ENCODE peak calls at places on chromosomes 4 and X, in ten cellular contexts. Y is astrocyte of the spinal cord, W is endodermal cell, U is mesothelial cell of epicardium, Q is suprapubic skin, S is cardiac fibroblast, A is mammary epithelial cell, M is neural crest cell, E is body of pancreas, T is WERI-Rb-1. Z is an unnamed sample.

GRCh38 chr4:3313139-3313538 is 20.3 kb downstream of the RGS12 start:
- DNase-seq in M (no peak), W (peak), E (peak), Y (no peak), U (no peak), T (no peak), Q (peak), A (no peak), S (no peak), Z (no peak)

GRCh38 chr4:10102193-10102980 is 14.2 kb downstream of the WDR1 start:
- DNase-seq in T (peak), S (no peak), Q (peak), U (no peak), E (no peak), A (no peak), W (no peak), Y (no peak), M (no peak), Z (no peak)

GRCh38 chr4:143369556-143369955 is 32.9 kb downstream of the GAB1 start:
- DNase-seq in Y (no peak), A (no peak), E (no peak), T (no peak), S (no peak), Q (no peak), U (no peak), M (no peak), W (no peak), Z (no peak)

GRCh38 chr4:7967501-7968261 is 28.0 kb upstream of the AFAP1 start:
- DNase-seq in Y (peak), T (peak), U (no peak), W (no peak), E (no peak), Q (no peak), S (peak), M (no peak), A (no peak), Z (peak)

GRCh38 chr4:84401669-84402068 is 97.4 kb downstream of the NKX6-1 start:
- DNase-seq in Y (no peak), E (no peak), Q (no peak), A (no peak), T (no peak), U (no peak), S (no peak), M (no peak), W (no peak), Z (peak)

GRCh38 chrX:73562458-73562857 is 539 bp upstream of the CHIC1 start:
- DNase-seq in Q (no peak), Y (no peak), E (no peak), A (no peak), M (no peak), U (no peak), S (peak), T (no peak), W (no peak), Z (no peak)

GRCh38 chrX:107654778-107655761 is 26.8 kb downstream of the PRPS1 start:
- DNase-seq in S (peak), M (peak), T (peak), Y (peak), U (peak), E (peak), A (peak), Q (peak), W (peak), Z (peak)

GRCh38 chr4:175584172-175584571 is 227.9 kb downstream of the GPM6A start:
- DNase-seq in Q (no peak), S (no peak), U (no peak), Y (no peak), A (no peak), W (no peak), E (no peak), T (no peak), M (no peak), Z (no peak)

GRCh38 chrX:108735680-108736508 is 469 bp downstream of the IRS4 start:
- DNase-seq in E (no peak), A (peak), M (no peak), U (no peak), Q (no peak), Y (peak), W (no peak), T (no peak), S (peak), Z (no peak)

GRCh38 chrX:44843318-44843702 is 511 bp upstream of the DUSP21 start:
- DNase-seq in M (no peak), S (no peak), W (no peak), E (no peak), Y (no peak), Q (no peak), T (no peak), A (peak), U (no peak), Z (no peak)
- TF ChIP-seq CTCF in M (no peak), S (no peak), W (no peak), E (no peak), Y (no peak), Q (no peak), T (no peak), A (no peak), U (no peak), Z (no peak)

DNA sequence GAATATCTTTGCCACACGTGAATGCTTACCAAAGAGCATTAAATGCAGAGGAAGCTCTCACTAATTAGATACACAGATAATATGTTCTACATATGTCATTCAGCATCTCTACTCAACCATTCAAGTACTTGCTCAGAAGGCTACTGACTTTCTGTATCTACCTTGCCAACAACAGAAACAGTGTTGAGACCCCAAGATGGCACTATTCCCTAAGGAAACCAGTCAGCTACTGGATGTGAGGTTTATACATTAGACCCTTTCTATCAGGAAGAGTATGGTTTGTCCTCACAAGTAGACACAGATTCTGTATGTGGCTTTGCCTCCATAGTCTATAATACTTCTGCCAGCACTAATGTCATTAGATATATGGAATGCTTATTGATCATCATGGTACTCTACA is 443.9 kb upstream of the INTU start:
- DNase-seq in T (peak), Y (peak), M (no peak), U (no peak), Q (no peak), S (no peak), A (no peak), E (no peak), W (peak), Z (peak)
- TF ChIP-seq CTCF in T (peak), Y (peak), M (no peak), U (no peak), Q (no peak), S (no peak), A (no peak), E (no peak), W (peak), Z (peak)

GRCh38 chr4:109803924-109804571 is 2.2 kb upstream of the CFI start:
- DNase-seq in W (peak), A (peak), U (no peak), Q (no peak), S (peak), M (no peak), Y (peak), T (peak), E (peak), Z (peak)
- TF ChIP-seq CTCF in W (peak), A (peak), U (no peak), Q (peak), S (peak), M (peak), Y (peak), T (peak), E (peak), Z (peak)

GRCh38 chr4:55866973-55867574 is 13.6 kb downstream of the EXOC1 start:
- DNase-seq in Q (no peak), U (no peak), S (peak), E (no peak), W (no peak), Y (peak), T (peak), A (peak), M (no peak), Z (peak)
- TF ChIP-seq CTCF in Q (peak), U (peak), S (peak), E (peak), W (peak), Y (peak), T (peak), A (peak), M (peak), Z (peak)

GRCh38 chr4:181504846-181505374 is 738.3 kb upstream of the TENM3 start:
- DNase-seq in S (no peak), U (no peak), E (no peak), A (no peak), W (no peak), M (no peak), Y (no peak), Q (no peak), T (no peak), Z (no peak)

GRCh38 chr4:181509073-181509472 is 734.1 kb upstream of the TENM3 start:
- DNase-seq in M (no peak), U (no peak), Y (no peak), E (no peak), S (no peak), Q (no peak), W (no peak), T (no peak), A (no peak), Z (no peak)

GRCh38 chr4:181502611-181503010 is 740.6 kb upstream of the TENM3 start:
- DNase-seq in E (no peak), A (no peak), Q (no peak), W (peak), M (no peak), Y (no peak), S (no peak), U (no peak), T (no peak), Z (no peak)

GRCh38 chr4:181498148-181498547 is 745.1 kb upstream of the TENM3 start:
- DNase-seq in Q (no peak), U (no peak), W (no peak), A (no peak), E (no peak), Y (no peak), M (no peak), S (no peak), T (no peak), Z (no peak)

DNA sequence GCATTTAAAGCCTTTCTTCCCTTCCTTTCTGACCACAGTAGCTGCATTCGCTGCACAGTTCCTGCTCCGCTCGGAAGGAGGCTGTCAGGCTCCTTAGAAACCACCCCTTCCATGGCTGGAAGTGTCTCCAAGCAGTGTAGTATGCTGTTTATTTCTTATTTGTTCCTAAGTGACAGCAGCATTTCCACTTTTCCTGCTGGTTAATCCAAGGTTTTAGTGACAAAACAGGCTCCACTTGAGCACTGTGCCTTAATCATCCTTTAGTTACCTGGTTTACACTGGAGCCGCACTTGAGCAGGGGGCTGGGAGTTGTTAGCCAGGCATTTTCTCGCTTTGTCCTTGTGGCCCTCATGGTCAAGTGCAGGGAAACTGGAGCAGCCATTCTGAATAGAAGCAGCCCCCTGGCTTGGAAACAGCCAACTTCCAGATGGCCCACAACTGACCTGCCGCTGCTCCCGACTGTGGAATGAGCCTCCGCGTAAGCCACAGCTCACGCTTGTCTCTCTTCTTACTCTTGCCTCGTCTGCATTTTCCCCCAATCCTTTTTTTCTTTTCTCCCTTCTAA is 739.3 kb upstream of the TENM3 start:
- DNase-seq in S (no peak), M (no peak), E (no peak), T (peak), Y (no peak), Q (no peak), W (peak), U (no peak), A (no peak), Z (no peak)
- TF ChIP-seq CTCF in S (no peak), M (no peak), E (no peak), T (no peak), Y (no peak), Q (no peak), W (peak), U (no peak), A (no peak), Z (no peak)

GRCh38 chr4:89755210-89755609 is 81.8 kb downstream of the SNCA start:
- DNase-seq in A (no peak), M (no peak), Q (no peak), W (no peak), U (no peak), E (no peak), S (peak), T (no peak), Y (peak), Z (peak)
- TF ChIP-seq CTCF in A (peak), M (peak), Q (no peak), W (peak), U (no peak), E (no peak), S (no peak), T (no peak), Y (peak), Z (no peak)

DNA sequence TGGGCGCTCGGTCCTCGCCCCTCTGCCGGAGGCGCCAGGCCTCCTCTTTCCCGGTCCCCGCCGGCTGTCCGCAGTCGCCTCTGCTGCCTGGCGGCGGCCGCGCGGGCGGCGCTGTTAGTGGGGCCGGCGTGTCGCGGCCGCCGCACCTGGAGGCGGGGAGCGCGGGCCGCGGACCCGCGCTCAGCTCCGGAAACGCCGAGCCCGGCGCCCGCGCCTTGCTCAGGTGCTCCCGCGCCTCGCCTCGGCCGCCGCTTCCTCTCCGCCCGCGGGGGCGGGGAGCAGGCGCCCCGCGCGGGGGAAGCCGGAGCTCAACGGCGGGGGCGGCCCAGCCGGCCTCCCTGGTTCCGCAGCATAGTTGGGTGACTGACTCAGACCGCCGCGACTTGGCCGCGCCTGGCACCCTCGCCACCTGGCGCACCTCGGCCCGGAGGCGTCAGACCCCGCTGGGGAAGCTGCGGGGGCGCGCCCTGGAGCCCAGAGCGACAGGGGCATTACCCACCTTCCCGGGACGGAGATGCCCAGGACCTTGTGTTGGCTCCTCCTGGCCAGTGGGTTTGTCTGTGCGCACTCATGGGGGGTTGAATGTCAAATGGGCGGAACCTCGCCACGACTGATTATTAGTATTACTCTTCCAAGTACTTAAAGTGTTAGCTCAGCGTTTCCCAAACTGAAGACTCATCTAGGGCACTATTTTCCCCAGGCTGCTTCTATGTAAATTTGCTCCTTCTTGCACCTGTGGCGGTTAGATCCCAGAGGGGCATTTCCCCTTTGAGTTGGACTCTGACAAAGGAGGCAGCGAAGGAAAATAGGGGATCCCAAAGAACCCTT is at the start of gene ARAP2:
- DNase-seq in A (peak), M (no peak), Y (peak), S (peak), E (peak), T (peak), Q (peak), W (peak), U (peak), Z (peak)
- TF ChIP-seq CTCF in A (no peak), M (peak), Y (no peak), S (no peak), E (no peak), T (no peak), Q (no peak), W (peak), U (no peak), Z (no peak)

GRCh38 chr4:112942077-112942476 is 107.4 kb upstream of the ANK2 start:
- DNase-seq in W (no peak), T (no peak), Y (no peak), M (no peak), Q (no peak), E (no peak), A (no peak), S (no peak), U (no peak), Z (no peak)
- TF ChIP-seq CTCF in W (peak), T (peak), Y (no peak), M (no peak), Q (no peak), E (no peak), A (peak), S (no peak), U (no peak), Z (no peak)

DNA sequence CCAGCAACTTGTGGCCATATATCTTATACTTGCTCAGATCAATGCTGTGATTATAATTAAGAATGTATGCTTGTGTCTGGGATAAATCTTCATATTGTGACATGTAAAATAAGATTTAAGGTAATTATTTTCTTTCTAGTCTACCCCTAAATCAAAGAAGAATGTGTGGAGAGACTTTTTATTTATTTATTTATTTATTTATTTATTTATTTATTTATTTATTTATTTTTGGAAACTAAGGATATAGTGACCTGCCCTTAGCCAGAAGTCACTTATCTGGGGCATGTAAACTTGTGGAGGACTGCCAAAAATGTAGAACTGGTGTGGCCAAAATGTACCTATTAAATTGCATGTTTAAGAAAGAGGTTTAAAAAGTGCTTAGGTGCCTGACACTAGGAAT is 144.3 kb downstream of the BEND2 start:
- DNase-seq in A (no peak), Y (no peak), M (no peak), Q (no peak), U (no peak), E (no peak), S (no peak), W (no peak), T (no peak), Z (no peak)
- TF ChIP-seq CTCF in A (no peak), Y (no peak), M (no peak), Q (no peak), U (no peak), E (no peak), S (no peak), W (no peak), T (no peak), Z (no peak)